ENCODE peak calls at places on chromosomes 6 and 20, in four cellular contexts. L is IMR-90, R is colonic mucosa, F is Karpas-422. Y is an unnamed sample.

GRCh38 chr6:34901930-34902329 is 12.9 kb downstream of the ANKS1A start:
- DNase-seq in R (no peak), F (no peak), L (peak; percentile 71), Y (no peak)

GRCh38 chr6:41599015-41599835 is 39.0 kb upstream of the MDFI start:
- DNase-seq in L (no peak), R (no peak), F (no peak), Y (no peak)

GRCh38 chr6:50655848-50656453 is 57.4 kb upstream of the TFAP2D start:
- DNase-seq in F (peak; percentile 60), R (no peak), L (peak; percentile 1), Y (no peak)

GRCh38 chr6:47587503-47587902 is 109.9 kb downstream of the CD2AP start:
- DNase-seq in F (no peak), L (peak; percentile 45), R (no peak), Y (no peak)

GRCh38 chr20:47217482-47218446 is 138.7 kb downstream of the ZMYND8 start:
- DNase-seq in R (no peak), F (no peak), L (no peak), Y (no peak)

GRCh38 chr6:65289491-65289890 is 417.5 kb downstream of the EYS start:
- DNase-seq in L (peak; percentile 21), F (no peak), R (no peak), Y (peak; percentile 3)

GRCh38 chr6:35083507-35083906 is 57.6 kb downstream of the TCP11 start:
- DNase-seq in R (no peak), L (no peak), F (no peak), Y (no peak)

GRCh38 chr6:157767757-157768156 is 55.3 kb upstream of the SNX9 start:
- DNase-seq in R (no peak), F (no peak), L (no peak), Y (no peak)

GRCh38 chr6:52576392-52577021 is 353 bp downstream of the TRAM2 start:
- DNase-seq in R (peak; percentile 68), F (peak; percentile 89), L (peak; percentile 85), Y (peak; percentile 88)

GRCh38 chr6:55511124-55511820 is 67.7 kb downstream of the HMGCLL1 start:
- DNase-seq in L (no peak), R (no peak), F (no peak), Y (no peak)

GRCh38 chr20:61796738-61797137 is 268.9 kb downstream of the TAF4 start:
- DNase-seq in L (no peak), F (no peak), R (no peak), Y (no peak)
- H3K9ac ChIP-seq in L (no peak overlapping the region), F (no peak overlapping the region), R (no peak overlapping the region), Y (no peak overlapping the region)

DNA sequence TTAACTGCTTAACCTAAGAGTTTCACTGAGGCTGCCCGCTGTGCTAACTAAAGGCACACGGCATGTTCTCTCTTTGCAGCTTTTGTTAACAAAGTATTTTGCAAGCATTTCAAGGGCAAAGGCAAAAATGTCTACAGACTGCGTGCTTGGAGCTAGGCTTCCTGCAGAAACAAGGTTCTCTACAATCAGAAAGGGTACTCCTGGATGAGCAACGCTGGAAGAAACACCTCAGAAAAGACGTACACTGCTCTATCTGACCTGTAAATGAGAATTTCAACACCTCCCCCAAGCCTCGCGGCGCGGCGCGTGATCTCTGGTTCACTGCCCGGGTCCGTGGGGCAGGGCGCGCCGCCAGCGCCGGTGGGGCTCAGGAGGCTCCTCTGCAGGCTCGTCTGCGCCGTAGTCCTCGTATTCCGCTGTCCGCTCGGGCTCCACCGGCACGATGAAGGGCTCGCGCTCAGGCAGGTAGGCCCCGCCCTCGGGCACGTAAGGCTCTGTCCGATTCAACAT is 120.9 kb downstream of the COL12A1 start:
- DNase-seq in R (no peak), L (no peak), F (no peak), Y (no peak)
- H3K4me3 ChIP-seq in R (peak overlapping the region; percentile 1), L (no peak overlapping the region), F (no peak overlapping the region), Y (no peak overlapping the region)

DNA sequence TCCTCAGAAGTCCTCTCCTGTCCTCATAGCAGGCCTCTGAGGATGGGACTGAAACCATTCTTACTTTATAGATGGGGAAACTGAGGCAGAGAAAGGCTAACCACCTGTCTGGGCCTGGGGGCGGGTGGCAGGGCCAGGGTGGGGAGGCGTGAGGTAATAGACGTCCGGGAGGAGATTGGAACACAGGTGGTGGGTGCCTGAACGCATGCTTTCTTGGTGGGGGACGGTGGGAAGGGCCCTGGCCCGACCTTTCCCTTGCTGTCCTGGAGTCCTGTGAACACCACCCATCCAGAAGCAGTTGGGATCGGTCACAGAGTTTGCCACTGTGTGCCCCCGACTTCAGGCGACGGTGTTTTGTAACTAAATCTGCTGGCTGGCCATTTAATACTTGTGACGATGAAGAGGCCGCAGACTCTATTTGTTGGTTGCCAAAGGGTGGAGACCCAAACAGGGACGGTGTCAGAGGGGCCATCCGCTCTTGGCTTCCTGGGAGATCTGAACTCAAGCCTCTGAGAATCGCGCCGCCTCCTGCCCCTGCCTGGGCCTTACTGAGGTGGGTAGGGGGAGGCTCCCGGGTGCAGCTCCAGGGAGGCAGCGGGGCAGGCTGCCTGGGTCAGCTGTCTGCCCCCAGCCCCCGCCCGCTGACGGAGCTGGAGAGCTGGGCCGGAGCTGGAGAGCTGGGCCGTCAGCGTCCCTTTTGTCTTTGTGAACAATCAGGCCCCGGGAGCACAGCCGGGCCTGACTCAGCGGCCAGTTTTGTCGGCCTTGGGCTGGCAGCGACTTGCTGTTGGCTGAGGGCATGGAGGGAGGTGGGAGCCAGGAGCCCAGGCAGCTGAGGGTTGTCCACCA is 4.1 kb downstream of the RBM38 start:
- DNase-seq in F (no peak), R (no peak), L (peak; percentile 53), Y (no peak)
- H3K4me1 ChIP-seq in F (peaks cover 83% of the 10 kb centered on the region), R (peaks cover 42% of the 10 kb centered on the region), L (peaks cover 12% of the 10 kb centered on the region), Y (peaks cover 75% of the 10 kb centered on the region)

GRCh38 chr20:25196701-25197120 is 1.2 kb downstream of the ENTPD6 start:
- DNase-seq in F (no peak), L (no peak), R (peak; percentile 60), Y (no peak)
- H3K9ac ChIP-seq in F (peak overlapping the region; percentile 90), L (peak overlapping the region; percentile 92), R (peak overlapping the region; percentile 99), Y (peak overlapping the region; percentile 88)

DNA sequence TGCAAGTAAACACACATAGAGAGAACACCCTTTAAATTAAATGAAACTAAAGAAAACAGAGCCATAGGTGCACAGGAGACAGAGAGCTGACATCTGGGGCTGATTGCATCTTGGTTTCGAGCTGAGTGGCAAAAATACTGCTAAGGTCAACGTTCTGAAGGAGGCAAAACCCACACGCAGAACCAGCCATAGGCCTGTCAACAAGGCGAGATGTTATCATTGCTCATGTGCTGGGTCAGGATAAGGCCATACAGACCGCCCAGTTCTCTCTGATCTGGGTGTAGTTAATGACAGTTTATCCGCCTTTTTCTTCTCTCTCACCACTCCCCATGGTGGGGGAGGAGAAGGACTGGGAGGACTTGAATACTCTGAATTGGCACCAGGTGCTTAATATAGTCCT is 4.5 kb upstream of the FAM110A start:
- DNase-seq in F (no peak), R (peak; percentile 16), L (no peak), Y (no peak)
- H3K4me3 ChIP-seq in F (no peak overlapping the region), R (no peak overlapping the region), L (no peak overlapping the region), Y (no peak overlapping the region)

GRCh38 chr6:137332637-137333228 is 113.5 kb upstream of the IFNGR1 start:
- DNase-seq in F (no peak), L (no peak), R (no peak), Y (peak; percentile 3)

GRCh38 chr6:137334884-137335283 is 115.7 kb upstream of the IFNGR1 start:
- DNase-seq in F (no peak), R (no peak), L (no peak), Y (no peak)

GRCh38 chr6:137339929-137340559 is 120.9 kb upstream of the IFNGR1 start:
- DNase-seq in F (no peak), R (no peak), L (no peak), Y (no peak)

GRCh38 chr6:137334094-137334493 is 114.9 kb upstream of the IFNGR1 start:
- DNase-seq in L (no peak), F (no peak), R (no peak), Y (no peak)
- H3K4me1 ChIP-seq in L (no peaks in the 10 kb centered on the region), F (no peaks in the 10 kb centered on the region), R (no peaks in the 10 kb centered on the region), Y (no peaks in the 10 kb centered on the region)